ENCODE peak calls at places on chromosomes 11 and 22, in four cellular contexts. X is tibial artery, G is lower lobe of right lung, O is IMR-90. R is an unnamed sample.
A peak's percentile ranks its signal among the peaks of the same experiment; 100 is the strongest.

GRCh38 chr22:29032014-29032475 is 29.6 kb downstream of the C22orf31 start:
- DNase-seq in X (no peak), G (no peak), O (no peak), R (no peak)

GRCh38 chr11:60786811-60787567 is 1.9 kb downstream of the MS4A10 start:
- DNase-seq in X (no peak), G (peak; percentile 56), O (peak; percentile 89), R (no peak)

GRCh38 chr11:105177658-105178057 is 38.1 kb upstream of the CARD18 start:
- DNase-seq in X (no peak), G (no peak), O (peak; percentile 92), R (no peak)

GRCh38 chr11:28110108-28110838 is 2.1 kb downstream of the METTL15 start:
- DNase-seq in X (peak; percentile 82), G (peak; percentile 79), O (peak; percentile 78), R (peak; percentile 77)

GRCh38 chr11:20672575-20672974 is 3.2 kb downstream of the NELL1 start:
- DNase-seq in X (no peak), G (no peak), O (no peak), R (no peak)

GRCh38 chr11:58888579-58888978 is 44.1 kb upstream of the GLYATL2 start:
- DNase-seq in X (no peak), G (no peak), O (no peak), R (no peak)

GRCh38 chr11:66050581-66051231 is 1.5 kb upstream of the SF3B2 start:
- DNase-seq in X (no peak), G (no peak), O (no peak), R (no peak)

GRCh38 chr22:37681001-37681424 is 5.1 kb upstream of the NOL12 start:
- DNase-seq in X (no peak), G (no peak), O (peak; percentile 63), R (no peak)

GRCh38 chr11:134370526-134371435 is 39.0 kb downstream of the GLB1L2 start:
- DNase-seq in X (peak; percentile 41), G (peak; percentile 14), O (no peak), R (peak; percentile 28)

GRCh38 chr11:75263944-75264349 is 23.4 kb downstream of the TPBGL start:
- DNase-seq in X (peak; percentile 49), G (peak; percentile 53), O (peak; percentile 12), R (peak; percentile 45)

GRCh38 chr22:21755855-21756284 is 20.3 kb upstream of the YPEL1 start:
- DNase-seq in X (no peak), G (no peak), O (peak; percentile 90), R (no peak)

GRCh38 chr11:1491379-1491778 is 4.8 kb upstream of the MOB2 start:
- DNase-seq in X (no peak), G (no peak), O (no peak), R (no peak)

GRCh38 chr22:49930596-49931412 is 12.4 kb downstream of the CRELD2 start:
- DNase-seq in X (peak; percentile 87), G (peak; percentile 75), O (peak; percentile 66), R (no peak)

GRCh38 chr11:429931-430456 is 11.8 kb downstream of the ANO9 start:
- DNase-seq in X (no peak), G (peak; percentile 38), O (no peak), R (no peak)

GRCh38 chr22:21936151-21936778 is 16.4 kb downstream of the PPM1F start:
- DNase-seq in X (peak; percentile 74), G (peak; percentile 85), O (peak; percentile 16), R (no peak)

GRCh38 chr11:11552688-11553087 is 69.1 kb downstream of the GALNT18 start:
- DNase-seq in X (no peak), G (peak; percentile 73), O (no peak), R (no peak)

GRCh38 chr22:40525250-40525884 is 111.2 kb downstream of the MRTFA start:
- DNase-seq in X (no peak), G (peak; percentile 65), O (peak; percentile 46), R (no peak)

GRCh38 chr22:33000342-33001280 is 57.6 kb downstream of the SYN3 start:
- DNase-seq in X (no peak), G (peak; percentile 62), O (peak; percentile 32), R (no peak)

GRCh38 chr11:47565340-47566165 is at the start of gene PTPMT1:
- DNase-seq in X (peak; percentile 88), G (peak; percentile 89), O (peak; percentile 61), R (no peak)

GRCh38 chr11:86954288-86955110 is 696 bp downstream of the FZD4 start:
- DNase-seq in X (peak; percentile 69), G (peak; percentile 52), O (no peak), R (no peak)

GRCh38 chr11:3859373-3859881 is 4.0 kb downstream of the STIM1 start:
- DNase-seq in X (peak; percentile 82), G (no peak), O (no peak), R (no peak)

GRCh38 chr22:31538815-31539214 is 42.5 kb downstream of the SFI1 start:
- DNase-seq in X (no peak), G (no peak), O (no peak), R (no peak)

GRCh38 chr11:6576471-6577373 is 26.7 kb downstream of the RRP8 start:
- DNase-seq in X (no peak), G (no peak), O (peak; percentile 68), R (no peak)

GRCh38 chr11:47606731-47607130 is 12.5 kb upstream of the C1QTNF4 start:
- DNase-seq in X (peak; percentile 63), G (no peak), O (peak; percentile 24), R (no peak)

GRCh38 chr11:27211370-27212127 is 151.5 kb downstream of the CCDC34 start:
- DNase-seq in X (no peak), G (no peak), O (no peak), R (no peak)

GRCh38 chr11:16154715-16155396 is 201.5 kb downstream of the SOX6 start:
- DNase-seq in X (no peak), G (no peak), O (no peak), R (no peak)

GRCh38 chr11:65041206-65042035 is at the start of gene SAC3D1:
- DNase-seq in X (no peak), G (peak; percentile 79), O (peak; percentile 17), R (no peak)

GRCh38 chr22:28714043-28714442 is 27.6 kb downstream of the CHEK2 start:
- DNase-seq in X (no peak), G (no peak), O (no peak), R (no peak)

GRCh38 chr11:12206529-12206928 is 96.1 kb downstream of the MICAL2 start:
- DNase-seq in X (peak; percentile 57), G (no peak), O (peak; percentile 42), R (no peak)

GRCh38 chr11:47886096-47886495 is 37.9 kb upstream of the NUP160 start:
- DNase-seq in X (peak; percentile 75), G (no peak), O (peak; percentile 80), R (no peak)

GRCh38 chr22:34129691-34130486 is 209.6 kb upstream of the LARGE1 start:
- DNase-seq in X (no peak), G (no peak), O (no peak), R (no peak)

GRCh38 chr11:122661182-122661945 is 5.8 kb downstream of the UBASH3B start:
- DNase-seq in X (no peak), G (no peak), O (peak; percentile 83), R (no peak)

GRCh38 chr11:45879803-45880685 is 5.4 kb upstream of the MAPK8IP1 start:
- DNase-seq in X (no peak), G (no peak), O (peak; percentile 22), R (no peak)

GRCh38 chr11:109851780-109852390 is 241.3 kb upstream of the ZC3H12C start:
- DNase-seq in X (no peak), G (no peak), O (peak; percentile 31), R (no peak)

GRCh38 chr11:109849946-109850345 is 243.2 kb upstream of the ZC3H12C start:
- DNase-seq in X (no peak), G (no peak), O (no peak), R (no peak)

GRCh38 chr11:109854696-109855095 is 238.5 kb upstream of the ZC3H12C start:
- DNase-seq in X (no peak), G (no peak), O (no peak), R (no peak)

GRCh38 chr11:109856958-109857357 is 236.2 kb upstream of the ZC3H12C start:
- DNase-seq in X (no peak), G (no peak), O (peak; percentile 21), R (no peak)

DNA sequence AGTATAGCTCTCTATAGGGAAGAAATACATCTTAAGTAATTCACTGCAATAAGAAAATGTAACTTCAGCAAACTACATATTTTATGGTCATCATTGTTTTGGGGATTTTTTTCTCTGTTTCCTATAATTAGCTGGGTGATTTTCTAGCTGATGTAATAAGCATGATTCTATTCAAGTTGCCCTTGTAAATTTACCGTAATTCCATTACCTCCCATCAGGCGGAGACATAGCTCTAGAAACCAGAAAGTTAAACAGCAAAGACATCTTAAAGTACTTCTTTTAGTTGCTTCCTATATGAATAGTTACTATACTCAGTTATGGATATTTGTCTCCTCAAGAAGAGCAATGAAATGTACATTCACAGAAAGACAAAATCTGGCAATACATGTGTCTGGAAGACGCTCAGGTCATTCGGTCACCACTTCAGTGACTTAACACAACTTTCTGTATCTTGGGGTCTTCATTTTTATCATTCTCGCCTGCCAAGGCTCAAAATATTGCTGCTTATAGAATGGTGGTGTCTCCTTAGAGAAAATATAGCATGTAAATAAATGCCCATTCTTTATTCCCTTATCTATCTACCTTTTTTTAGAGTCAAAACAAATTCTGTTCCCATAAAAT is 239.9 kb upstream of the ZC3H12C start:
- DNase-seq in X (no peak), G (no peak), O (peak; percentile 87), R (no peak)
- TF ChIP-seq CTCF in X (no peak), G (peak; percentile 45), O (peak; percentile 91), R (peak; percentile 71)

DNA sequence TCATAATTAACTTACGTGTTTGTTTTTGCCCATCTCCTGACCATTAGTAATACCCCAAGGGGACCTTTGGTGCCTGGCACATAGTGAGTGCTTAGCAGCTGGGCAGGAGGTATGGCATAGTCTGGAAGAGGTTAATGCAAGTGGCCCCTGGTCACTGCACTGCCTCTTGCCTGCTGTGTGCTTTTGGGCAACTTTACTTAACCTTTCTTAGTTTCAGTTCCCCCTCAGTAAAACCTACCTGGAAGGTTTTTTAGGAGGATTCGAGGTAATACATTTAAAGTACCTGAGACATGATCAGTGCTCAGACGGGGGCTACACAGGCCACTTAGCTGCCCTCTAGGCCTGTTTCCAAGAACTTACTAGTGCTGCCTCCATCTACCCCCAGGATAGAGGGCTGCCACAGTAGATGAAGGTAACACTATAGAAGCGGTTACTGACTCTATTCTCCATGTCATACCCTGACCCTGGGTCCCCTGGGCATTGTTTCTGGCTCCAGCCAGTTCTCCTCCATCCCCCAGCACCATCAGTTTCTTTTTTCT is 3.4 kb downstream of the POLD4 start:
- DNase-seq in X (peak; percentile 56), G (no peak), O (no peak), R (no peak)
- H3K4me1 ChIP-seq in X (peaks cover 30% of the 10 kb centered on the region), G (peaks cover 52% of the 10 kb centered on the region), O (peaks cover 17% of the 10 kb centered on the region), R (peaks cover 32% of the 10 kb centered on the region)

DNA sequence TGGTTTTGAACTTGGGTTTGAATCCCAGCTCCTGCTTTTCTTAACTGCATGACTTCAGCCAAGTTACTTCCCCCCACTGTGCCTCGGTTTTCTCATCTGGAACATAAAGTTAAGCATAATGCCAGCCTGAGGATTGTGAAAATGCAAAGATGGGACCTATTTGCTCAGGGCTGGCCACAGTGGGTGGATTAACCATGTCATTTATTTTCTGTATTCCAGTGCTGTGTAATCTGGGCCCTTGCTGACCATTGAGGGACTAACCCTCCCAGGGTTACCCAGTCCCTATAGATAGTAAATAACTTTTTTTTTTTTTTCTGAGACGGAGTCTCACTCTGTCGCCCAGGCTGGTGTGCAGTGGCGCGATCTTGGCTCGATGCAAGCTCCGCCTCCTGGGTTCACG is 1.5 kb upstream of the VPREB3 start:
- DNase-seq in X (no peak), G (no peak), O (no peak), R (no peak)
- H3K27ac ChIP-seq in X (no peak overlapping the region), G (no peak overlapping the region), O (no peak overlapping the region), R (no peak overlapping the region)

GRCh38 chr11:35274909-35275807 is 136.2 kb downstream of the CD44 start:
- DNase-seq in X (peak; percentile 85), G (peak; percentile 65), O (no peak), R (no peak)
- TF ChIP-seq CTCF in X (no peak), G (no peak), O (no peak), R (peak; percentile 11)

R was measured in RWPE2.